ENCODE peak calls at places on chromosomes 13 and 19, in five cellular contexts. E is heart left ventricle, U is WERI-Rb-1, B is GM12865, X is cardiac muscle cell. Q is an unnamed sample.

GRCh38 chr13:51292000-51292550 is 47.4 kb upstream of the SERPINE3 start:
- DNase-seq in X (no peak), B (no peak), U (no peak), E (no peak), Q (no peak)

GRCh38 chr19:1811472-1811894 is 593 bp downstream of the ATP8B3 start:
- DNase-seq in X (peak), E (peak), B (no peak), U (no peak), Q (no peak)

GRCh38 chr13:106573855-106574254 is 5.9 kb upstream of the ARGLU1 start:
- DNase-seq in U (no peak), B (no peak), E (no peak), X (no peak), Q (no peak)

GRCh38 chr19:2949939-2950285 is 5.1 kb upstream of the ZNF77 start:
- DNase-seq in E (no peak), B (peak), X (peak), U (peak), Q (no peak)

GRCh38 chr19:46475976-46476375 is 4.6 kb upstream of the PNMA8A start:
- DNase-seq in E (no peak), X (no peak), B (no peak), U (no peak), Q (no peak)

GRCh38 chr19:14407889-14408640 is 11.1 kb downstream of the DDX39A start:
- DNase-seq in E (no peak), X (no peak), B (no peak), U (no peak), Q (no peak)

GRCh38 chr13:51845574-51846318 is 769 bp upstream of the TMEM272 start:
- DNase-seq in X (no peak), B (no peak), U (no peak), E (no peak), Q (no peak)

GRCh38 chr19:831407-832369 is 4.1 kb downstream of the AZU1 start:
- DNase-seq in E (no peak), X (no peak), B (no peak), U (no peak), Q (no peak)

GRCh38 chr13:50468849-50469669 is 374.4 kb downstream of the DLEU7 start:
- DNase-seq in B (no peak), U (no peak), E (no peak), X (no peak), Q (no peak)

GRCh38 chr19:7191946-7192691 is 102.1 kb downstream of the INSR start:
- DNase-seq in X (no peak), B (peak), E (no peak), U (no peak), Q (no peak)

GRCh38 chr13:24127116-24127631 is 33.3 kb upstream of the SPATA13 start:
- DNase-seq in X (no peak), U (no peak), E (no peak), B (peak), Q (no peak)

GRCh38 chr19:42553292-42554045 is 25.2 kb upstream of the CEACAM1 start:
- DNase-seq in B (no peak), U (no peak), X (no peak), E (peak), Q (no peak)

GRCh38 chr13:108980237-108980636 is 350.8 kb downstream of the MYO16 start:
- DNase-seq in X (no peak), U (no peak), E (no peak), B (no peak), Q (peak)

GRCh38 chr19:6276447-6276846 is 3.3 kb downstream of the MLLT1 start:
- DNase-seq in X (peak), U (peak), B (no peak), E (peak), Q (no peak)

GRCh38 chr19:35510626-35510964 is 2.9 kb downstream of the DMKN start:
- DNase-seq in E (no peak), B (no peak), X (no peak), U (no peak), Q (no peak)

GRCh38 chr13:97567510-97568243 is 133.7 kb downstream of the RAP2A start:
- DNase-seq in X (no peak), U (no peak), B (peak), E (no peak), Q (peak)

GRCh38 chr19:31947436-31947835 is 398.0 kb upstream of the ZNF507 start:
- DNase-seq in B (no peak), X (no peak), U (no peak), E (no peak), Q (no peak)

GRCh38 chr13:35699181-35699580 is 222.7 kb upstream of the MAB21L1 start:
- DNase-seq in U (no peak), X (no peak), B (no peak), E (no peak), Q (no peak)

GRCh38 chr19:5154129-5154798 is 185.4 kb downstream of the KDM4B start:
- DNase-seq in X (peak), U (peak), B (peak), E (peak), Q (no peak)

GRCh38 chr13:40940841-40941240 is 78.3 kb downstream of the ELF1 start:
- DNase-seq in U (no peak), X (no peak), B (no peak), E (no peak), Q (no peak)

GRCh38 chr13:46388308-46388707 is 1.3 kb upstream of the RUBCNL start:
- DNase-seq in X (no peak), U (no peak), B (no peak), E (no peak), Q (no peak)

GRCh38 chr13:74134226-74134776 is at the start of gene KLF12:
- DNase-seq in X (peak), U (peak), B (peak), E (peak), Q (no peak)

DNA sequence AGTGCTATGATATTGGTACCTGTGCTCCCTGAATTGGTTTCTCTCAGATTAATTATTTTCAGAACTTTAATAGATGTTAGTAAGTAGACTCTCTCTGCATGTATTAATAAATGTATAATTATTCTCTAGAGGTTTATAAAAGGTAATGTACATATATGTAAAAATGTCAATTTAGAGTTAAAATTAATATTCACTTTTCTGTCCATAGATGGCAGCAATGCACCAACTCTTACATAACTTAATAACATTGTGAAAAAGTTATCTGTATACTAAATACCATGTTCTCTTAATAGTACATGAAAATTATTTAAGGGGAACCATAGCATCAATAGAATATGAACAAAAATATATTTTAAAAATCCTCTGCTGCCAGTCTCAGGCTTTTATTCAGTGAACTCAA is 515.0 kb upstream of the KLHL1 start:
- DNase-seq in X (no peak), E (no peak), U (no peak), B (peak), Q (no peak)
- TF ChIP-seq CTCF in X (peak), E (peak), U (no peak), B (no peak), Q (peak)

GRCh38 chr13:30844548-30845296 is 61.3 kb upstream of the MEDAG start:
- DNase-seq in X (no peak), E (no peak), B (no peak), U (no peak), Q (no peak)
- H3K4me3 ChIP-seq in X (no peak), E (no peak), B (no peak), U (no peak), Q (no peak)

DNA sequence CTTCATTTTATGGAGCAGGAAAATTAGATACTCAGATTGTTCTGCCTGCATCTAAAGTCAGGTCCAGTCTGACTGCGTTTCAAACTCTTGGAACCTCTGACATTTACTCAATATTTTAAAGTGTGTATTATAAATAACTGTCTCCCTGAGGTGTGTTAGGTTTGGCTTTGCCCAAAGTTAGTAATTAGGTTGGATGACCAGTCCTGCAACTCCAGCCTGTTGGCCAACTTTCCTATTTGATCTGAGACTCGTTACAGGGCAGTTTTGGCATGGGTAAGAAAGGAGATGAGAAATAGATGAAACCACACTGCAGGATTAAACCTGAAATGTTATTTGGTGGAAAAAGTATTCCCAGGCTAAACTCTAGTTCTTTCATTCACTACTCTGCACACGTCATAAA is 357.2 kb downstream of the DCT start:
- DNase-seq in U (no peak), E (no peak), B (no peak), X (no peak), Q (peak)
- TF ChIP-seq CTCF in U (no peak), E (no peak), B (no peak), X (no peak), Q (no peak)

GRCh38 chr19:50739132-50739746 is 16.1 kb downstream of the CLEC11A start:
- DNase-seq in X (no peak), U (no peak), B (no peak), E (no peak), Q (no peak)
- H3K4me3 ChIP-seq in X (no peak), U (no peak), B (no peak), E (no peak), Q (no peak)

GRCh38 chr13:36857273-36857672 is 38.3 kb downstream of the RFXAP start:
- DNase-seq in E (no peak), B (no peak), U (no peak), X (no peak), Q (no peak)

GRCh38 chr13:36862002-36862706 is 43.1 kb downstream of the RFXAP start:
- DNase-seq in B (no peak), U (no peak), X (no peak), E (no peak), Q (no peak)

GRCh38 chr13:36859259-36859658 is 40.2 kb downstream of the RFXAP start:
- DNase-seq in X (no peak), E (no peak), U (no peak), B (no peak), Q (no peak)

GRCh38 chr13:36862722-36863121 is 43.7 kb downstream of the RFXAP start:
- DNase-seq in X (no peak), E (no peak), U (no peak), B (no peak), Q (no peak)

GRCh38 chr13:36858285-36858684 is 39.3 kb downstream of the RFXAP start:
- DNase-seq in X (peak), E (no peak), U (no peak), B (peak), Q (peak)
- TF ChIP-seq CTCF in X (peak), E (peak), U (peak), B (peak), Q (peak)

DNA sequence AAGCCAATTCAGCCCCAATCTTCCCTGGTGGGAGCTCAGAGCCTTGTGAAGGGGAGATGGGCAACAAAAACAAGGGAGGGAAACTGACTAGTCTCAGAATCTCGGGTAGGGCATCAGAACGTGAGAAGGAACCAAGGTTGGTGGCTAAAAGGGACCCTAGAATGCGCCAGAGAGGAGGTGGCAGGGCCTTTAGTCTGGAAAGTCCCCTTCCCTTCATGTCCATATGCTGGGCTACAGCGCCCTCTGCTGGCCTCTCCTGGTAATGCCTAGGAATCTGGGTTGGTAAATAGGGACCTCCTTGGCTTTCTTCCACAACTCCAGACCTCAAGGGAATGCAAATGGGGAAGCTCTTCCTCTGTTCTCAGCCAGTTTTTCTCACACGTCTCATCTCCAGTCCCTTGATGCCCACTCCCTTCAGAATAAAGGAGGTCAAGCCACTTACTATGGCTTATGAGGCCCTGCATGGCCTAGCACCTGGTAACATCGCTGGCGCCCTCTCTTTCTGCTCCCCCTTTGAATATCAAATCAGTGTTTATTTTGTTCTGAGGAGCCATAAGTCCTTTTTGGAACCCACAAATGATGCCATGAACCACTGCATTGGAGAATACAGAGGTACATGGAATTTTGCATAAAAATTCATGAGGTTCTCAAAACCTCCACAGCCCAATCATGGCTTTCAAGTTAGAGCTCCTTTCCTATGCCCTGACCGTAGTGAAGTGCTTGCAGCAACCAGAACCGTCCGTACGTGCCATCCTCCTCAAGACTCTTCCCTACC is 1.3 kb upstream of the CCDC97 start:
- DNase-seq in E (peak), X (peak), B (peak), U (peak), Q (peak)
- H3K4me3 ChIP-seq in E (peak), X (no peak), B (peak), U (no peak), Q (no peak)

GRCh38 chr19:38729653-38730469 is 14.4 kb downstream of the CAPN12 start:
- DNase-seq in U (peak), X (peak), E (peak), B (peak), Q (no peak)
- TF ChIP-seq CTCF in U (peak), X (peak), E (peak), B (peak), Q (peak)

Q was measured in LNCaP clone FGC.